ENCODE peak calls at places on chromosomes 7 and 10, in ten cellular contexts. One of them, this sample, is unnamed.

GRCh38 chr7:117020605-117021002 is 67.3 kb downstream of the ST7 start:
- DNase-seq in A549: no peak
- DNase-seq in stomach: no peak
- DNase-seq in SK-N-SH: no peak
- DNase-seq in tibial nerve: no peak
- DNase-seq in upper lobe of left lung: no peak
- DNase-seq in transverse colon: no peak
- DNase-seq in K562: no peak
- DNase-seq in ovary: no peak
- DNase-seq in sigmoid colon: no peak
- DNase-seq in this sample: no peak

GRCh38 chr10:15472431-15473400 is 101.6 kb upstream of the FAM171A1 start:
- DNase-seq in SK-N-SH: no peak
- DNase-seq in A549: no peak
- DNase-seq in ovary: no peak
- DNase-seq in upper lobe of left lung: no peak
- DNase-seq in stomach: no peak
- DNase-seq in tibial nerve: peak
- DNase-seq in sigmoid colon: no peak
- DNase-seq in transverse colon: no peak
- DNase-seq in K562: no peak
- DNase-seq in this sample: no peak

GRCh38 chr7:115087437-115087836 is 165.5 kb downstream of the MDFIC start:
- DNase-seq in upper lobe of left lung: no peak
- DNase-seq in SK-N-SH: no peak
- DNase-seq in A549: no peak
- DNase-seq in transverse colon: no peak
- DNase-seq in tibial nerve: peak
- DNase-seq in ovary: no peak
- DNase-seq in stomach: no peak
- DNase-seq in sigmoid colon: no peak
- DNase-seq in K562: no peak
- DNase-seq in this sample: no peak

GRCh38 chr10:114914545-114914944 is 23.4 kb upstream of the TRUB1 start:
- DNase-seq in SK-N-SH: no peak
- DNase-seq in ovary: no peak
- DNase-seq in A549: no peak
- DNase-seq in tibial nerve: no peak
- DNase-seq in K562: no peak
- DNase-seq in upper lobe of left lung: no peak
- DNase-seq in stomach: no peak
- DNase-seq in sigmoid colon: no peak
- DNase-seq in transverse colon: no peak
- DNase-seq in this sample: no peak

GRCh38 chr7:158726277-158726807 is 21.7 kb upstream of the NCAPG2 start:
- DNase-seq in SK-N-SH: no peak
- DNase-seq in stomach: no peak
- DNase-seq in tibial nerve: no peak
- DNase-seq in K562: no peak
- DNase-seq in ovary: no peak
- DNase-seq in sigmoid colon: no peak
- DNase-seq in A549: no peak
- DNase-seq in transverse colon: no peak
- DNase-seq in upper lobe of left lung: no peak
- DNase-seq in this sample: no peak

GRCh38 chr10:101120884-101121660 is 10.0 kb upstream of the TLX1 start:
- DNase-seq in ovary: no peak
- DNase-seq in upper lobe of left lung: peak
- DNase-seq in K562: no peak
- DNase-seq in sigmoid colon: no peak
- DNase-seq in A549: no peak
- DNase-seq in stomach: peak
- DNase-seq in tibial nerve: no peak
- DNase-seq in SK-N-SH: peak
- DNase-seq in transverse colon: peak
- DNase-seq in this sample: no peak

GRCh38 chr7:83985766-83986165 is 208.8 kb downstream of the SEMA3A start:
- DNase-seq in ovary: no peak
- DNase-seq in tibial nerve: no peak
- DNase-seq in K562: no peak
- DNase-seq in sigmoid colon: no peak
- DNase-seq in upper lobe of left lung: no peak
- DNase-seq in SK-N-SH: no peak
- DNase-seq in A549: no peak
- DNase-seq in transverse colon: no peak
- DNase-seq in stomach: no peak
- DNase-seq in this sample: no peak

GRCh38 chr10:119858063-119858462 is 14.6 kb downstream of the MCMBP start:
- DNase-seq in A549: no peak
- DNase-seq in stomach: no peak
- DNase-seq in sigmoid colon: no peak
- DNase-seq in upper lobe of left lung: no peak
- DNase-seq in tibial nerve: no peak
- DNase-seq in SK-N-SH: no peak
- DNase-seq in transverse colon: no peak
- DNase-seq in ovary: no peak
- DNase-seq in K562: no peak
- DNase-seq in this sample: no peak

GRCh38 chr10:119316729-119317097 is 109.3 kb downstream of the GRK5 start:
- DNase-seq in SK-N-SH: no peak
- DNase-seq in K562: peak
- DNase-seq in tibial nerve: no peak
- DNase-seq in ovary: no peak
- DNase-seq in upper lobe of left lung: no peak
- DNase-seq in sigmoid colon: no peak
- DNase-seq in A549: peak
- DNase-seq in stomach: no peak
- DNase-seq in transverse colon: no peak
- DNase-seq in this sample: no peak

GRCh38 chr10:133278577-133279265 is 2.1 kb upstream of the ADAM8 start:
- DNase-seq in sigmoid colon: no peak
- DNase-seq in ovary: no peak
- DNase-seq in SK-N-SH: no peak
- DNase-seq in tibial nerve: no peak
- DNase-seq in upper lobe of left lung: peak
- DNase-seq in stomach: peak
- DNase-seq in transverse colon: peak
- DNase-seq in A549: no peak
- DNase-seq in K562: peak
- DNase-seq in this sample: no peak

GRCh38 chr10:78937800-78938694 is 130.7 kb upstream of the ZMIZ1 start:
- DNase-seq in SK-N-SH: peak
- DNase-seq in stomach: no peak
- DNase-seq in tibial nerve: no peak
- DNase-seq in upper lobe of left lung: no peak
- DNase-seq in transverse colon: no peak
- DNase-seq in A549: peak
- DNase-seq in ovary: no peak
- DNase-seq in sigmoid colon: no peak
- DNase-seq in K562: peak
- DNase-seq in this sample: no peak

GRCh38 chr10:15808204-15808797 is 52.0 kb downstream of the MINDY3 start:
- DNase-seq in transverse colon: no peak
- DNase-seq in A549: no peak
- DNase-seq in tibial nerve: no peak
- DNase-seq in K562: no peak
- DNase-seq in ovary: no peak
- DNase-seq in stomach: no peak
- DNase-seq in sigmoid colon: no peak
- DNase-seq in SK-N-SH: no peak
- DNase-seq in upper lobe of left lung: no peak
- DNase-seq in this sample: no peak

GRCh38 chr10:17273403-17273802 is 45.4 kb downstream of the VIM start:
- DNase-seq in upper lobe of left lung: no peak
- DNase-seq in ovary: no peak
- DNase-seq in stomach: no peak
- DNase-seq in K562: no peak
- DNase-seq in A549: no peak
- DNase-seq in tibial nerve: no peak
- DNase-seq in sigmoid colon: no peak
- DNase-seq in SK-N-SH: no peak
- DNase-seq in transverse colon: no peak
- DNase-seq in this sample: no peak

GRCh38 chr7:81014266-81014665 is 95.4 kb upstream of the SEMA3C start:
- DNase-seq in SK-N-SH: no peak
- DNase-seq in transverse colon: no peak
- DNase-seq in ovary: no peak
- DNase-seq in sigmoid colon: no peak
- DNase-seq in stomach: no peak
- DNase-seq in upper lobe of left lung: no peak
- DNase-seq in tibial nerve: no peak
- DNase-seq in K562: no peak
- DNase-seq in A549: no peak
- DNase-seq in this sample: no peak

GRCh38 chr10:72259491-72260214 is 14.1 kb upstream of the DDIT4 start:
- DNase-seq in tibial nerve: no peak
- DNase-seq in A549: no peak
- DNase-seq in sigmoid colon: peak
- DNase-seq in K562: peak
- DNase-seq in transverse colon: no peak
- DNase-seq in stomach: no peak
- DNase-seq in ovary: no peak
- DNase-seq in SK-N-SH: peak
- DNase-seq in upper lobe of left lung: no peak
- DNase-seq in this sample: no peak

GRCh38 chr10:110918633-110919348 is at the start of gene BBIP1:
- DNase-seq in ovary: peak
- DNase-seq in K562: no peak
- DNase-seq in tibial nerve: peak
- DNase-seq in sigmoid colon: no peak
- DNase-seq in transverse colon: no peak
- DNase-seq in upper lobe of left lung: peak
- DNase-seq in stomach: no peak
- DNase-seq in SK-N-SH: peak
- DNase-seq in A549: peak
- DNase-seq in this sample: peak
- TF ChIP-seq EP300 in ovary: peak
- TF ChIP-seq EP300 in K562: peak
- TF ChIP-seq EP300 in tibial nerve: peak
- TF ChIP-seq EP300 in sigmoid colon: no peak
- TF ChIP-seq EP300 in transverse colon: peak
- TF ChIP-seq EP300 in upper lobe of left lung: no peak
- TF ChIP-seq EP300 in stomach: peak
- TF ChIP-seq EP300 in SK-N-SH: peak
- TF ChIP-seq EP300 in A549: no peak
- TF ChIP-seq EP300 in this sample: peak

GRCh38 chr10:86387221-86387794 is 20.7 kb upstream of the GRID1 start:
- DNase-seq in A549: no peak
- DNase-seq in stomach: no peak
- DNase-seq in upper lobe of left lung: no peak
- DNase-seq in transverse colon: no peak
- DNase-seq in ovary: no peak
- DNase-seq in tibial nerve: no peak
- DNase-seq in K562: no peak
- DNase-seq in SK-N-SH: peak
- DNase-seq in sigmoid colon: peak
- DNase-seq in this sample: no peak

GRCh38 chr10:86388119-86388704 is 21.6 kb upstream of the GRID1 start:
- DNase-seq in SK-N-SH: no peak
- DNase-seq in sigmoid colon: peak
- DNase-seq in transverse colon: no peak
- DNase-seq in ovary: no peak
- DNase-seq in K562: no peak
- DNase-seq in tibial nerve: no peak
- DNase-seq in stomach: no peak
- DNase-seq in A549: no peak
- DNase-seq in upper lobe of left lung: no peak
- DNase-seq in this sample: no peak

GRCh38 chr10:86391236-86391840 is 24.7 kb upstream of the GRID1 start:
- DNase-seq in A549: no peak
- DNase-seq in SK-N-SH: no peak
- DNase-seq in transverse colon: no peak
- DNase-seq in sigmoid colon: peak
- DNase-seq in stomach: no peak
- DNase-seq in tibial nerve: no peak
- DNase-seq in K562: no peak
- DNase-seq in upper lobe of left lung: no peak
- DNase-seq in ovary: no peak
- DNase-seq in this sample: no peak

GRCh38 chr10:86390337-86391120 is 23.9 kb upstream of the GRID1 start:
- DNase-seq in transverse colon: no peak
- DNase-seq in upper lobe of left lung: no peak
- DNase-seq in sigmoid colon: peak
- DNase-seq in SK-N-SH: no peak
- DNase-seq in A549: no peak
- DNase-seq in ovary: no peak
- DNase-seq in K562: no peak
- DNase-seq in stomach: no peak
- DNase-seq in tibial nerve: no peak
- DNase-seq in this sample: no peak

GRCh38 chr10:86389441-86390193 is 23.0 kb upstream of the GRID1 start:
- DNase-seq in SK-N-SH: no peak
- DNase-seq in K562: peak
- DNase-seq in A549: peak
- DNase-seq in stomach: peak
- DNase-seq in tibial nerve: no peak
- DNase-seq in sigmoid colon: peak
- DNase-seq in upper lobe of left lung: peak
- DNase-seq in transverse colon: peak
- DNase-seq in ovary: peak
- DNase-seq in this sample: peak
- TF ChIP-seq CTCF in SK-N-SH: no peak
- TF ChIP-seq CTCF in K562: no peak
- TF ChIP-seq CTCF in A549: no peak
- TF ChIP-seq CTCF in stomach: no peak
- TF ChIP-seq CTCF in tibial nerve: no peak
- TF ChIP-seq CTCF in sigmoid colon: no peak
- TF ChIP-seq CTCF in upper lobe of left lung: no peak
- TF ChIP-seq CTCF in transverse colon: no peak
- TF ChIP-seq CTCF in ovary: no peak
- TF ChIP-seq CTCF in this sample: no peak

DNA sequence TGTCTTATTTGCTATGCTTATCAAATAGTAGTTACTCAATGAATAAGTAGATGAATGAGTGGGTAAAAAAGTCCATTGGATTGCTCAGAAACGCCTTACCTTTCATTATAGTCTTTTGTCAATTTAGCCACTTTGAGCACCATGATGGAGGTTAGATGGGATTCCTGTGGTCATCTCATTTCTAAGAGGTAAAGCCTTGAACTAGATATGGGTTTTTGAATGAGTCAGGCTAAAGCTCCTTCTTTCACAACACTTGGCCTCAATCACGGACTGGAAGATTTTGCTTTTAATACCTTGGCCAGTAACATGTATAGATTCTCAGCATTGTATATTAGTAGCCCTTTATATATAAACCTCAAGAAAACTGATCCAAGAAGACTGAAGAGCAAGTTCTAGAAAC is 99.7 kb upstream of the CCDC6 start:
- DNase-seq in upper lobe of left lung: no peak
- DNase-seq in K562: no peak
- DNase-seq in SK-N-SH: no peak
- DNase-seq in transverse colon: no peak
- DNase-seq in stomach: no peak
- DNase-seq in sigmoid colon: no peak
- DNase-seq in A549: no peak
- DNase-seq in ovary: no peak
- DNase-seq in tibial nerve: no peak
- DNase-seq in this sample: no peak
- TF ChIP-seq EP300 in upper lobe of left lung: no peak
- TF ChIP-seq EP300 in K562: no peak
- TF ChIP-seq EP300 in SK-N-SH: no peak
- TF ChIP-seq EP300 in transverse colon: no peak
- TF ChIP-seq EP300 in stomach: no peak
- TF ChIP-seq EP300 in sigmoid colon: no peak
- TF ChIP-seq EP300 in A549: no peak
- TF ChIP-seq EP300 in ovary: no peak
- TF ChIP-seq EP300 in tibial nerve: no peak
- TF ChIP-seq EP300 in this sample: no peak

GRCh38 chr10:32954080-32954479 is 4.0 kb downstream of the ITGB1 start:
- DNase-seq in upper lobe of left lung: no peak
- DNase-seq in A549: no peak
- DNase-seq in ovary: no peak
- DNase-seq in stomach: no peak
- DNase-seq in sigmoid colon: no peak
- DNase-seq in transverse colon: no peak
- DNase-seq in tibial nerve: no peak
- DNase-seq in K562: no peak
- DNase-seq in SK-N-SH: no peak
- DNase-seq in this sample: no peak
- TF ChIP-seq CTCF in upper lobe of left lung: no peak
- TF ChIP-seq CTCF in A549: peak
- TF ChIP-seq CTCF in ovary: no peak
- TF ChIP-seq CTCF in stomach: no peak
- TF ChIP-seq CTCF in sigmoid colon: no peak
- TF ChIP-seq CTCF in transverse colon: no peak
- TF ChIP-seq CTCF in tibial nerve: no peak
- TF ChIP-seq CTCF in K562: peak
- TF ChIP-seq CTCF in SK-N-SH: no peak
- TF ChIP-seq CTCF in this sample: no peak

This sample was measured in esophagus muscularis mucosa.